ENCODE peak calls at places on chromosomes 2 and 18, in seven cellular contexts. W is WTC11, P is epithelial cell of esophagus, A is NCI-H82, K is NCI-H1417, H is neural progenitor cell, D is NCI-H1048. C is an unnamed sample.

GRCh38 chr18:56650056-56650455 is 1.1 kb upstream of the WDR7 start:
- DNase-seq in P (no peak), W (no peak), D (no peak), A (peak; percentile 11), H (no peak), K (peak; percentile 46), C (no peak)

GRCh38 chr2:66794571-66794970 is 359.6 kb downstream of the MEIS1 start:
- DNase-seq in H (no peak), K (no peak), P (no peak), D (no peak), W (no peak), A (no peak), C (no peak)

GRCh38 chr2:239966848-239967136 is 58.4 kb downstream of the NDUFA10 start:
- DNase-seq in H (no peak), D (no peak), A (no peak), W (no peak), P (no peak), K (no peak), C (no peak)

GRCh38 chr2:223613017-223613950 is 11.1 kb upstream of the SCG2 start:
- DNase-seq in A (peak; percentile 52), H (peak; percentile 55), K (peak; percentile 93), P (peak; percentile 98), W (peak; percentile 60), D (no peak), C (peak; percentile 91)

GRCh38 chr2:152055366-152056108 is 43.3 kb downstream of the CACNB4 start:
- DNase-seq in K (peak; percentile 38), H (no peak), A (no peak), D (no peak), W (no peak), P (peak; percentile 56), C (no peak)

GRCh38 chr18:2881088-2881487 is 34.3 kb downstream of the EMILIN2 start:
- DNase-seq in A (no peak), W (no peak), P (no peak), H (no peak), K (no peak), D (no peak), C (peak; percentile 31)

GRCh38 chr2:232529806-232530547 is 4.0 kb downstream of the CHRND start:
- DNase-seq in H (no peak), A (no peak), W (peak; percentile 7), P (no peak), D (no peak), K (no peak), C (no peak)

GRCh38 chr2:8215159-8215863 is 466.5 kb upstream of the ID2 start:
- DNase-seq in K (no peak), P (no peak), D (no peak), H (no peak), A (no peak), W (no peak), C (no peak)

GRCh38 chr2:68428132-68428531 is 39.0 kb downstream of the FBXO48 start:
- DNase-seq in K (no peak), H (no peak), W (no peak), P (no peak), A (no peak), D (no peak), C (no peak)

GRCh38 chr18:48975817-48976649 is 25.3 kb upstream of the SMAD7 start:
- DNase-seq in D (no peak), H (peak; percentile 81), A (peak; percentile 62), K (peak; percentile 88), P (peak; percentile 69), W (peak; percentile 40), C (no peak)

GRCh38 chr2:102848366-102848839 is 86.6 kb downstream of the TMEM182 start:
- DNase-seq in K (peak; percentile 93), H (peak; percentile 95), W (peak; percentile 90), D (no peak), P (peak; percentile 50), A (peak; percentile 92), C (peak; percentile 91)

GRCh38 chr18:59954746-59955145 is 55.0 kb downstream of the PMAIP1 start:
- DNase-seq in P (peak; percentile 20), D (no peak), K (no peak), W (no peak), H (no peak), A (no peak), C (no peak)

GRCh38 chr18:5057348-5058012 is 139.6 kb downstream of the AKAIN1 start:
- DNase-seq in H (peak; percentile 85), W (peak; percentile 79), K (peak; percentile 67), D (no peak), P (peak; percentile 50), A (peak; percentile 92), C (peak; percentile 86)